ENCODE peak calls at places on chromosomes 4 and X, in seven cellular contexts. One of them, this sample, is unnamed.

GRCh38 chrX:30971761-30972603 is 82.9 kb upstream of the TAB3 start:
- DNase-seq in NCI-H1105: no peak
- DNase-seq in posterior vena cava: no peak
- DNase-seq in WERI-Rb-1: peak
- DNase-seq in kidney glomerular epithelial cell: peak
- DNase-seq in CD4-positive, alpha-beta T cell: no peak
- DNase-seq in epithelial cell of esophagus: peak
- DNase-seq in this sample: peak

GRCh38 chrX:121958886-121959285 is 911.5 kb downstream of the GLUD2 start:
- DNase-seq in NCI-H1105: no peak
- DNase-seq in epithelial cell of esophagus: peak
- DNase-seq in kidney glomerular epithelial cell: no peak
- DNase-seq in CD4-positive, alpha-beta T cell: no peak
- DNase-seq in posterior vena cava: no peak
- DNase-seq in WERI-Rb-1: no peak
- DNase-seq in this sample: no peak

GRCh38 chrX:77691916-77692315 is 94.1 kb downstream of the ATRX start:
- DNase-seq in NCI-H1105: no peak
- DNase-seq in kidney glomerular epithelial cell: no peak
- DNase-seq in WERI-Rb-1: no peak
- DNase-seq in posterior vena cava: no peak
- DNase-seq in epithelial cell of esophagus: no peak
- DNase-seq in CD4-positive, alpha-beta T cell: no peak
- DNase-seq in this sample: no peak

GRCh38 chr4:15774020-15774420 is 4.1 kb upstream of the CD38 start:
- DNase-seq in epithelial cell of esophagus: peak
- DNase-seq in CD4-positive, alpha-beta T cell: no peak
- DNase-seq in NCI-H1105: no peak
- DNase-seq in WERI-Rb-1: no peak
- DNase-seq in kidney glomerular epithelial cell: no peak
- DNase-seq in posterior vena cava: no peak
- DNase-seq in this sample: no peak

GRCh38 chr4:87633239-87633638 is 16.8 kb upstream of the DMP1 start:
- DNase-seq in epithelial cell of esophagus: peak
- DNase-seq in CD4-positive, alpha-beta T cell: no peak
- DNase-seq in WERI-Rb-1: no peak
- DNase-seq in kidney glomerular epithelial cell: no peak
- DNase-seq in NCI-H1105: peak
- DNase-seq in posterior vena cava: no peak
- DNase-seq in this sample: peak

GRCh38 chrX:19904778-19905367 is 17.5 kb upstream of the SH3KBP1 start:
- DNase-seq in NCI-H1105: peak
- DNase-seq in CD4-positive, alpha-beta T cell: no peak
- DNase-seq in WERI-Rb-1: peak
- DNase-seq in posterior vena cava: no peak
- DNase-seq in epithelial cell of esophagus: peak
- DNase-seq in kidney glomerular epithelial cell: no peak
- DNase-seq in this sample: no peak

GRCh38 chr4:108172780-108173598 is 4.3 kb upstream of the LEF1 start:
- DNase-seq in kidney glomerular epithelial cell: peak
- DNase-seq in WERI-Rb-1: peak
- DNase-seq in NCI-H1105: peak
- DNase-seq in CD4-positive, alpha-beta T cell: peak
- DNase-seq in epithelial cell of esophagus: peak
- DNase-seq in posterior vena cava: no peak
- DNase-seq in this sample: peak

GRCh38 chr4:137312257-137312656 is 220.0 kb downstream of the PCDH18 start:
- DNase-seq in NCI-H1105: no peak
- DNase-seq in posterior vena cava: no peak
- DNase-seq in WERI-Rb-1: no peak
- DNase-seq in CD4-positive, alpha-beta T cell: no peak
- DNase-seq in kidney glomerular epithelial cell: no peak
- DNase-seq in epithelial cell of esophagus: peak
- DNase-seq in this sample: no peak

GRCh38 chr4:71689822-71690221 is 94.1 kb downstream of the GC start:
- DNase-seq in WERI-Rb-1: no peak
- DNase-seq in kidney glomerular epithelial cell: no peak
- DNase-seq in NCI-H1105: no peak
- DNase-seq in epithelial cell of esophagus: no peak
- DNase-seq in CD4-positive, alpha-beta T cell: no peak
- DNase-seq in posterior vena cava: no peak
- DNase-seq in this sample: no peak

GRCh38 chrX:10832103-10832502 is 211.7 kb upstream of the MID1 start:
- DNase-seq in WERI-Rb-1: no peak
- DNase-seq in kidney glomerular epithelial cell: no peak
- DNase-seq in epithelial cell of esophagus: no peak
- DNase-seq in CD4-positive, alpha-beta T cell: no peak
- DNase-seq in NCI-H1105: no peak
- DNase-seq in posterior vena cava: no peak
- DNase-seq in this sample: no peak

GRCh38 chr4:175385797-175386196 is 426.3 kb downstream of the GPM6A start:
- DNase-seq in CD4-positive, alpha-beta T cell: no peak
- DNase-seq in WERI-Rb-1: no peak
- DNase-seq in kidney glomerular epithelial cell: no peak
- DNase-seq in epithelial cell of esophagus: peak
- DNase-seq in NCI-H1105: no peak
- DNase-seq in posterior vena cava: no peak
- DNase-seq in this sample: no peak

GRCh38 chr4:123415977-123416376 is 19.4 kb downstream of the SPRY1 start:
- DNase-seq in epithelial cell of esophagus: peak
- DNase-seq in WERI-Rb-1: no peak
- DNase-seq in CD4-positive, alpha-beta T cell: no peak
- DNase-seq in kidney glomerular epithelial cell: no peak
- DNase-seq in posterior vena cava: no peak
- DNase-seq in NCI-H1105: no peak
- DNase-seq in this sample: no peak

GRCh38 chrX:38342853-38343778 is 9.3 kb upstream of the OTC start:
- DNase-seq in WERI-Rb-1: no peak
- DNase-seq in epithelial cell of esophagus: no peak
- DNase-seq in NCI-H1105: no peak
- DNase-seq in posterior vena cava: no peak
- DNase-seq in kidney glomerular epithelial cell: no peak
- DNase-seq in CD4-positive, alpha-beta T cell: no peak
- DNase-seq in this sample: no peak

GRCh38 chr4:85084371-85085170 is 118.1 kb upstream of the WDFY3 start:
- DNase-seq in CD4-positive, alpha-beta T cell: no peak
- DNase-seq in epithelial cell of esophagus: peak
- DNase-seq in WERI-Rb-1: peak
- DNase-seq in NCI-H1105: peak
- DNase-seq in posterior vena cava: no peak
- DNase-seq in kidney glomerular epithelial cell: peak
- DNase-seq in this sample: peak

GRCh38 chr4:23763559-23763958 is 126.3 kb downstream of the PPARGC1A start:
- DNase-seq in kidney glomerular epithelial cell: no peak
- DNase-seq in posterior vena cava: no peak
- DNase-seq in WERI-Rb-1: no peak
- DNase-seq in CD4-positive, alpha-beta T cell: no peak
- DNase-seq in epithelial cell of esophagus: no peak
- DNase-seq in NCI-H1105: no peak
- DNase-seq in this sample: no peak

GRCh38 chr4:16284050-16284449 is 57.8 kb upstream of the TAPT1 start:
- DNase-seq in posterior vena cava: no peak
- DNase-seq in WERI-Rb-1: no peak
- DNase-seq in NCI-H1105: no peak
- DNase-seq in epithelial cell of esophagus: no peak
- DNase-seq in kidney glomerular epithelial cell: no peak
- DNase-seq in CD4-positive, alpha-beta T cell: no peak
- DNase-seq in this sample: no peak

GRCh38 chrX:155966876-155967275 is 30.6 kb upstream of the IL9R start:
- DNase-seq in posterior vena cava: no peak
- DNase-seq in kidney glomerular epithelial cell: peak
- DNase-seq in NCI-H1105: no peak
- DNase-seq in epithelial cell of esophagus: peak
- DNase-seq in CD4-positive, alpha-beta T cell: no peak
- DNase-seq in WERI-Rb-1: peak
- DNase-seq in this sample: no peak

GRCh38 chrX:153821066-153821465 is 9.3 kb downstream of the PDZD4 start:
- DNase-seq in epithelial cell of esophagus: no peak
- DNase-seq in NCI-H1105: no peak
- DNase-seq in WERI-Rb-1: no peak
- DNase-seq in posterior vena cava: peak
- DNase-seq in CD4-positive, alpha-beta T cell: no peak
- DNase-seq in kidney glomerular epithelial cell: no peak
- DNase-seq in this sample: no peak

GRCh38 chr4:25702848-25703247 is 47.2 kb downstream of the SLC34A2 start:
- DNase-seq in kidney glomerular epithelial cell: peak
- DNase-seq in epithelial cell of esophagus: no peak
- DNase-seq in WERI-Rb-1: no peak
- DNase-seq in CD4-positive, alpha-beta T cell: no peak
- DNase-seq in NCI-H1105: no peak
- DNase-seq in posterior vena cava: no peak
- DNase-seq in this sample: peak

GRCh38 chrX:3426552-3426951 is 80.1 kb upstream of the MXRA5 start:
- DNase-seq in CD4-positive, alpha-beta T cell: no peak
- DNase-seq in NCI-H1105: no peak
- DNase-seq in kidney glomerular epithelial cell: no peak
- DNase-seq in epithelial cell of esophagus: no peak
- DNase-seq in WERI-Rb-1: no peak
- DNase-seq in posterior vena cava: no peak
- DNase-seq in this sample: no peak

GRCh38 chr4:26238782-26239647 is 81.8 kb upstream of the RBPJ start:
- DNase-seq in kidney glomerular epithelial cell: no peak
- DNase-seq in posterior vena cava: no peak
- DNase-seq in NCI-H1105: peak
- DNase-seq in WERI-Rb-1: peak
- DNase-seq in epithelial cell of esophagus: no peak
- DNase-seq in CD4-positive, alpha-beta T cell: no peak
- DNase-seq in this sample: no peak

GRCh38 chrX:23902419-23902818 is 5.3 kb downstream of the APOO start:
- DNase-seq in WERI-Rb-1: no peak
- DNase-seq in posterior vena cava: no peak
- DNase-seq in epithelial cell of esophagus: peak
- DNase-seq in CD4-positive, alpha-beta T cell: no peak
- DNase-seq in NCI-H1105: peak
- DNase-seq in kidney glomerular epithelial cell: peak
- DNase-seq in this sample: no peak

GRCh38 chrX:13899607-13900006 is 82.7 kb upstream of the GPM6B start:
- DNase-seq in WERI-Rb-1: no peak
- DNase-seq in epithelial cell of esophagus: peak
- DNase-seq in kidney glomerular epithelial cell: no peak
- DNase-seq in posterior vena cava: no peak
- DNase-seq in NCI-H1105: peak
- DNase-seq in CD4-positive, alpha-beta T cell: no peak
- DNase-seq in this sample: peak

GRCh38 chr4:24533364-24533763 is 51.0 kb downstream of the DHX15 start:
- DNase-seq in WERI-Rb-1: no peak
- DNase-seq in posterior vena cava: no peak
- DNase-seq in CD4-positive, alpha-beta T cell: no peak
- DNase-seq in kidney glomerular epithelial cell: no peak
- DNase-seq in epithelial cell of esophagus: peak
- DNase-seq in NCI-H1105: no peak
- DNase-seq in this sample: no peak

This sample was measured in HFF-Myc.